ENCODE peak calls at places on chromosomes 7 and 10, in seven cellular contexts. K is posterior vena cava, A is GM19239, Q is cardiac muscle cell, B is non-pigmented ciliary epithelial cell, Z is sciatic nerve, E is ACHN. O is an unnamed sample.

GRCh38 chr7:138798836-138799235 is 840 bp upstream of the ATP6V0A4 start:
- DNase-seq in Q (no peak), K (no peak), E (no peak), Z (no peak), B (no peak), A (no peak), O (no peak)

GRCh38 chr7:105304040-105304895 is 84.5 kb downstream of the SRPK2 start:
- DNase-seq in K (no peak), Q (peak; percentile 61), E (no peak), A (peak; percentile 12), Z (no peak), B (peak; percentile 8), O (no peak)

GRCh38 chr7:2821161-2821841 is 22.8 kb downstream of the GNA12 start:
- DNase-seq in Q (peak; percentile 77), Z (no peak), B (no peak), K (no peak), A (no peak), E (peak; percentile 93), O (peak; percentile 82)

GRCh38 chr7:4642468-4643203 is 39.5 kb upstream of the FOXK1 start:
- DNase-seq in K (no peak), A (no peak), E (no peak), Q (no peak), Z (no peak), B (no peak), O (no peak)

GRCh38 chr10:99659868-99660366 is 608 bp downstream of the ENTPD7 start:
- DNase-seq in Z (no peak), E (peak; percentile 35), A (no peak), K (no peak), B (no peak), Q (peak; percentile 3), O (peak; percentile 54)

GRCh38 chr10:79242620-79243152 is 104.6 kb upstream of the PPIF start:
- DNase-seq in B (no peak), A (peak; percentile 74), Q (peak; percentile 72), Z (peak; percentile 80), K (peak; percentile 89), E (no peak), O (peak; percentile 90)

GRCh38 chr7:44291733-44292395 is 33.5 kb downstream of the CAMK2B start:
- DNase-seq in K (no peak), A (no peak), Z (peak; percentile 13), Q (peak; percentile 51), E (no peak), B (no peak), O (no peak)

GRCh38 chr7:103469095-103469948 is 23.3 kb upstream of the SLC26A5 start:
- DNase-seq in E (no peak), K (no peak), Q (no peak), Z (no peak), A (no peak), B (no peak), O (no peak)

GRCh38 chr10:11625019-11625735 is 13.7 kb upstream of the USP6NL start:
- DNase-seq in Q (no peak), Z (no peak), K (no peak), E (no peak), B (no peak), A (peak; percentile 28), O (no peak)